ENCODE peak calls at places on chromosomes 3 and 15, in nine cellular contexts. M is GM12865; U is AG04450; I is tibial artery; S is pancreas; H is heart left ventricle; T is endothelial cell of umbilical vein; Y is neuronal stem cell; K is CD4-positive, CD25-positive, alpha-beta regulatory T cell. L is an unnamed sample.

GRCh38 chr15:33840615-33841014 is 127.7 kb upstream of the CHRM5 start:
- DNase-seq in M (no peak), U (no peak), I (no peak), S (no peak), H (no peak), T (no peak), Y (no peak), K (no peak), L (no peak)

GRCh38 chr3:97952280-97952679 is 20.0 kb downstream of the RIOX2 start:
- DNase-seq in M (no peak), U (peak), I (no peak), S (no peak), H (no peak), T (no peak), Y (no peak), K (no peak), L (peak)

GRCh38 chr3:127425505-127426443 is 137.9 kb upstream of the PRR20G start:
- DNase-seq in M (no peak), U (no peak), I (peak), S (no peak), H (peak), T (no peak), Y (no peak), K (no peak), L (no peak)

GRCh38 chr3:69085543-69086132 is 901 bp downstream of the ARL6IP5 start:
- DNase-seq in M (peak), U (no peak), I (peak), S (peak), H (peak), T (no peak), Y (no peak), K (no peak), L (peak)

GRCh38 chr15:62896380-62896866 is 146.1 kb upstream of the TPM1 start:
- DNase-seq in M (no peak), U (no peak), I (no peak), S (peak), H (no peak), T (no peak), Y (no peak), K (no peak), L (no peak)

GRCh38 chr15:48592929-48593328 is 52.6 kb downstream of the FBN1 start:
- DNase-seq in M (no peak), U (no peak), I (no peak), S (no peak), H (no peak), T (no peak), Y (no peak), K (no peak), L (no peak)

GRCh38 chr3:152853196-152853595 is 18.3 kb downstream of the P2RY1 start:
- DNase-seq in M (no peak), U (no peak), I (no peak), S (no peak), H (no peak), T (no peak), Y (no peak), K (no peak), L (no peak)

GRCh38 chr15:46309914-46310313 is 675.1 kb downstream of the SQOR start:
- DNase-seq in M (peak), U (no peak), I (no peak), S (no peak), H (no peak), T (no peak), Y (no peak), K (no peak), L (no peak)

GRCh38 chr3:119239421-119239820 is 1.3 kb downstream of the B4GALT4 start:
- DNase-seq in M (no peak), U (no peak), I (no peak), S (no peak), H (no peak), T (peak), Y (no peak), K (no peak), L (no peak)

GRCh38 chr15:71106802-71107500 is 8.3 kb upstream of the THSD4 start:
- DNase-seq in M (peak), U (no peak), I (no peak), S (no peak), H (no peak), T (no peak), Y (no peak), K (no peak), L (no peak)

GRCh38 chr15:62901916-62902554 is 140.5 kb upstream of the TPM1 start:
- DNase-seq in M (no peak), U (no peak), I (no peak), S (no peak), H (no peak), T (no peak), Y (no peak), K (no peak), L (no peak)

GRCh38 chr3:106198828-106199194 is 330.0 kb upstream of the CBLB start:
- DNase-seq in M (no peak), U (peak), I (no peak), S (no peak), H (no peak), T (no peak), Y (no peak), K (no peak), L (no peak)

GRCh38 chr3:79139395-79140060 is 628.3 kb downstream of the ROBO1 start:
- DNase-seq in M (no peak), U (no peak), I (no peak), S (no peak), H (no peak), T (no peak), Y (no peak), K (no peak), L (no peak)

GRCh38 chr3:120498947-120499346 is 48.2 kb upstream of the FSTL1 start:
- DNase-seq in M (no peak), U (peak), I (no peak), S (no peak), H (no peak), T (peak), Y (peak), K (no peak), L (no peak)

GRCh38 chr3:161316006-161316689 is 55.2 kb downstream of the SPTSSB start:
- DNase-seq in M (no peak), U (no peak), I (no peak), S (no peak), H (no peak), T (peak), Y (no peak), K (no peak), L (no peak)

GRCh38 chr15:68400066-68400456 is 31.9 kb downstream of the ITGA11 start:
- DNase-seq in M (no peak), U (no peak), I (no peak), S (no peak), H (no peak), T (no peak), Y (no peak), K (no peak), L (no peak)

GRCh38 chr3:128066111-128066510 is 13.9 kb downstream of the SEC61A1 start:
- DNase-seq in M (no peak), U (no peak), I (no peak), S (no peak), H (no peak), T (no peak), Y (no peak), K (no peak), L (no peak)

DNA sequence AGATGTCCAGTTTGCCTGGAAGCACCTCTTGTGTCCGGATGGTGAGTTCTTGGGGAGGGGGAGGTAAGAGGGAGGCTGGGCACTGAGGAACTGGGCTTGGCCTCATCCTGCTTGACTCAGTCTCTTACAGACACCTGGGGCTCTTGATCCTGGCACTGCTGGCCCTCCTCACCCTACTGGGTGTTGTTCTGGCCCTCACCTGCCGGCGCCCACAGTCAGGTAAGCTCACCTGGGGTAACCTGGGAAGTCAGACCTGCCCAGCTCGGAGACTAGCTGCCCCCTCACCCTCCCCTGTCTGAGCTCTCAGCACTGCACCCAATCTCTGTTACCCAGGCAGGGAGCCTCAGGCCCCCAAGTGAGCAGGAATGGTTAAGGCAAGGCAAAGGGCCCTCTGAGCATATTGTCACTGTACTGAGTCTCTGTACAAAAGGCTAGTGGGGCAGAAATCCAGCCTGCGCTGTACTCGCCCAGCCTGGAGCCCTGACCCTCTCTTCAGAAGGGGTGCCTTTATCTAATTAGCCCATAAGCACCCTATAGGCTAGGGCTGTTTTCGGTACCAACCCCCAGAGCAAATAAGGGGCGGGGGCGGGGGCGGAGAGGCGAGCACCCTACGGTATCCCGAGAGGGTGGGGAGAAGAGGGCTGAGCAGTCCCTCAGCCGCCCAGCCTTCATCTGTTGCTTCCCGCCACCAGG is 2.2 kb upstream of the IL17RC start:
- DNase-seq in M (no peak), U (no peak), I (no peak), S (peak), H (no peak), T (no peak), Y (no peak), K (no peak), L (no peak)
- H3K4me3 ChIP-seq in M (peak), U (no peak), I (peak), S (peak), H (peak), T (no peak), Y (peak), K (no peak), L (peak)

DNA sequence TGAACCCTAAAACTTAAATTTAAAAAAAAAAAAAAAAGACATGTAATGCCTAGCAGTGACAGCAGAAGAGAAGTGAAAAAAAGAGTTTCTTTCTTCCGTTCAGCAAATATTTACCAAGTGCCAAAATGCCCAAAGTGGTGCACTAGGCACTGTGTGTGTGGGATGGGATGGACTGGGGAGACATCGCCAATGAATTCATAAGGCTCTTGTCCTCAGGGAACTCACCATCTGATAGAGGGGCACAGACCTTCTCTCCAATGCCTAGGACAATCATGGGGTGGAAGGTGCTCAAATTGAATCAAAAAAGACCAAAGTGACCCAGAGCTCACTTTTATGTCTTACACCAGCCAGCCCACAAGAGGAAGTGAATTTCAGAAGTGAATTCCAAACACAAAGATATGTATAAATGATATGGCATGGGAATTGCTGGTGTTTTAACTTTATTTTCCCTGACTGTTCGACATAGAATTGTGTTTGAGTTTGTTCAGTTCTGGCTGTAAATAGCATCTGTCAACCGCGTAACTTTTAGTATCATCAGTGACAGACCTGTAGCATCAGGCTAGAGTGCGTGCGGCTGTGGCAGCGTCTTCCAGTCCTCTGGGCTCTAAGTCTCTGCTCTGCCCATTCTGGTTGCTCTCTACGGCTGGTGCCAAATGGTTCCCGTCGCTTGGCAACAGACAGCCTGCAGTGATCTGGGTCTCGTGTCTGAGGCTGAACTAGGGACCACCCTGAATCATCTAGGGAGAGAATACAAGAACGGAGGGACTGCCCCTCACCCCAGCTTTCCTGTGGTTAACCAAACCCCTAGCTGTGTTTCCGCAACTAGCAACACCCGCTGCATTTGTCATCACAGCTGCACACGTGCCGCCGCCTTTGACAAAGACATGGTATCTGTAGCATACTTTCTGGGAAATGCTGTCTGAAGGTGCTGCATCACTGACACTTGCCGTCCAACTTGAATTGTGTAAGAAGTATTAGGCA is 154.0 kb upstream of the THBS1 start:
- DNase-seq in M (peak), U (no peak), I (peak), S (no peak), H (peak), T (no peak), Y (no peak), K (peak), L (peak)
- H3K4me3 ChIP-seq in M (peak), U (peak), I (no peak), S (no peak), H (no peak), T (no peak), Y (no peak), K (peak), L (no peak)

DNA sequence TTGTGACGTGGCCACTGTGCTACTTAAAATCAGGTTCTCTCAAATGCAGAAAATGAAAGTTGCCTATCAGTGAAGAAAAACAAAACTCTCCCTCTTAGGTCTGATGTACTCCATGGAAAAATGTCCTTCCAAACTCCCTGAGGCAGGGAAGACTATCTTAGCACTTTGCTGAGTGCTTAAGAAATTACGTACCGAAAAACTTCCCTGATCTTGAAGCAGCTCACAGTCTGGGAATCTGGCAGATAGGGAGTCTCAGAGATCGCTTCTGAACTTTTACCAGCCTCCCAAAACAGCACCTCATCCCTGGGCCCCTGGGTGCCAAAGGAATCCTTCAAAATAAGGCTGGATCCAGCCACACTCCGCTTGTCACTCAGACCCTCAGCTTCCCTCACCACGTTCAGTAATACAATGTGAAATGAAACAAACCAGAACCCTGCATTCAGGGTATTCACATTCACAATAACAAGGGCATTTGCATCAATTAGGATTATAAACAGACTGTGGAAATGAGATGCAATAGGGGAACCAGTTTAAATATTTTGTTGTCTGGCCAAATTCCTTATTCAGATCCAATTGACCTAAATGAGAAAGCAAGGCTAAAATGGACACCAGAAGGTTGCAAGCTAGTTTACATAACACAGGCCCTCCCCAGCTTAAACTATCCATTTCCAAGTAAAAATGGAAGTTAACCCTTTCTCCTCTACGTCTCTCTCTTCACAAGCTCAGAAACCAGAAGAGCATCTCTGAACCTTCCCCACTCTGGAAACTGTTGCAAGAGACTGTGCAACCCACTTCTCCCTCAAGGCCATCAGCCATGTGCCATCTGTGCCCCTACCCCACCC is 20.9 kb downstream of the OSBPL10 start:
- DNase-seq in M (no peak), U (no peak), I (no peak), S (no peak), H (no peak), T (no peak), Y (no peak), K (no peak), L (no peak)
- H3K4me3 ChIP-seq in M (no peak), U (peak), I (peak), S (no peak), H (peak), T (no peak), Y (no peak), K (no peak), L (peak)

GRCh38 chr15:79314186-79314585 is 3.3 kb downstream of the TMED3 start:
- DNase-seq in M (no peak), U (no peak), I (no peak), S (no peak), H (no peak), T (no peak), Y (no peak), K (no peak), L (no peak)

GRCh38 chr15:79314811-79315210 is 3.9 kb downstream of the TMED3 start:
- DNase-seq in M (no peak), U (no peak), I (no peak), S (peak), H (no peak), T (no peak), Y (no peak), K (no peak), L (no peak)

GRCh38 chr15:79311901-79312553 is 1.1 kb downstream of the TMED3 start:
- DNase-seq in M (peak), U (no peak), I (no peak), S (no peak), H (no peak), T (no peak), Y (no peak), K (no peak), L (no peak)

GRCh38 chr15:79316864-79317263 is 6.0 kb downstream of the TMED3 start:
- DNase-seq in M (no peak), U (no peak), I (no peak), S (no peak), H (no peak), T (no peak), Y (no peak), K (no peak), L (no peak)

DNA sequence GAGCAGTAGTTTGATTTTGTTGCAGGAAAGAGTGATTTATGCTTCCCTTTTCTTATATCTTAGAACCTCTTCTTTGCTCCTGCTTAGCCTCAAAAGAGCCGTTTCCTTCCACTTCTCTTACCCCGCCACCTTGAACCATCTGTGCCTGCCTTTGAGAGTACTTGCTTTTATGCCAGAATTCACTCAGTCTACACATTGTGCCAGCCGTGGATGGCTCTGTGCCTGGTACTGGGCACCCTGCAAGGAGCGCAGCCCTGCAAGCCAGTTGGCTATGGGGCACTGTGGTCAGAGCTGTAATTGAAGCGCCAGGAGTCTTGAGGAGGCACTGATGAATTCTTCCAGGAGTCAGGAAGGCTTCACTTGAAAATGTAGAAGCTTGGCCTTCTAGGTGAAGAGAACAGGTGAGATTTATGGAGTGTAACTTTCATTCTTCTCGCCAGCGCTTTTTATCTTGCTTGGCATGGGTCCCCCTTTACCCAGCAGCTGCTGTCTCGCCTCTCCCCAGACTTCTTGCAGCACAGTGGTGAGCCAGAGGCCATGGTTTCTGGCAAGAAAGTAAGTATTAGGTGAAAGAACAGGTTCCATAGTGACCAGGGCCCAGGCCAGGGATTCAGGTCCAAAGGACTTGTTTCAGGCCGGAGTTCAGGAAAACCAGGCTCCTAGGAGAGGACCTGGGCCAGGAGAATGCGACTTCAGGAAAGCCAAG is 4.9 kb downstream of the TMED3 start:
- DNase-seq in M (no peak), U (no peak), I (no peak), S (peak), H (no peak), T (no peak), Y (no peak), K (no peak), L (no peak)
- H3K4me3 ChIP-seq in M (no peak), U (no peak), I (no peak), S (no peak), H (no peak), T (no peak), Y (no peak), K (no peak), L (no peak)

DNA sequence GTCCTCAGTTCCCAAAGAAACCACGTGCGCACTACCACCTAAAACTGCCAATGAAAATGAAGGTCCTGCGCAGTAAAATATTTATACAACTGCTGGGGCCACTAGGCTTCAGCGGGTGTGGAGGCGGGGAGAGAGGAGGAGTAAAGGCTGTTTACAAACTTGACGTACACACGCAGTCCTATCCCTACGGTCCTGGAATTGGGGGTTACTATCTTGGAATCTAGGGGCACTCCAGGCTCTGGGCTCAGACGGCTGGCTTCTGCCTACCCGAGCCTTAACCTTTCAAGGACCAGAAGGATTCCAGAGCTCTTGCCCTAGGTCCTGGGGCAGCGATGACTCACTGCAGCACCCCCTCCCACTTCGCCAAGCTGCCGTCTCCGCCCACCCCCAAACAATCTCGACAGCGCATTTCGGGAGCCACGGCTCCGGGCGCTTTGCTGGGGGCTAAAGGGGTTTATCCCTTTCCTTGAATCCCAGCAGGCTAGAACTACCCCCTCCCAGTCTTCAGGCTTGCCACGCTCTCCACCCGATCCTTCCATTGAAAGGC is 3.0 kb downstream of the ADAMTS9 start:
- DNase-seq in M (no peak), U (no peak), I (peak), S (peak), H (peak), T (peak), Y (peak), K (no peak), L (peak)
- H3K4me3 ChIP-seq in M (no peak), U (peak), I (peak), S (peak), H (peak), T (peak), Y (peak), K (no peak), L (peak)

DNA sequence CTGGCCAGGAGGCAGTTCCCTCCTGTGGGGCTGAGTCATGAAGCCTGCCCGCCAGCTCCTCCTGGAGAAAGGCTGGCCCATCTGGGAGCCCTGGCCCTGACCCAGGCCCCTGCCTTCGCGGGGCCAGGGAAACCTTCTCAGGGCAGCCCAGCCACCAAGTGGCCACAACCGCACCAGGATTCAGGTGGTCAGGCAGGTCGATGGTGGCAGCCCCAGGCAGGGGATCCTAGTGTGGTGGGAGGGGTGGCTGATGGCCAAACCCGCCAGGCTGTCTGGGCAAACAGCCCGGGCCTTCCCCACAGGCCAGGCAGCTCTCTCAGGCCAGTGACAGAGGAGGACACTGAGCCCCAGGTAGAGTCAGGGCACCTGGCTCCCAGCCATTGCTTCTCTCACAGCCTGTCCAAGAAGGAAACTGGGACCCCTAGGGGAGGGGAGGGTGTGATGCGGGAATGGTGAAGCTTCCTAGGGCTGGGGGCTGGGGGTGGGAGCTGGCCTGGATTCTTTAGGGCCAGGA is 1.2 kb downstream of the TWF2 start:
- DNase-seq in M (no peak), U (peak), I (peak), S (peak), H (peak), T (peak), Y (no peak), K (no peak), L (peak)
- H3K4me3 ChIP-seq in M (peak), U (peak), I (peak), S (no peak), H (peak), T (peak), Y (no peak), K (peak), L (peak)